ENCODE peak calls at places on chromosome 19, in four cellular contexts. E is AG09319; Z is CD4-positive, alpha-beta memory T cell; K is stimulated activated CD4-positive, alpha-beta T cell treated with anti-CD3 and anti-CD28 coated beads, Interleukin-2, amount 100 ng/mL, for 24 hours. Y is an unnamed sample.

GRCh38 chr19:18761531-18762110 is 29.5 kb downstream of the COMP start:
- DNase-seq in Z (no peak), K (no peak), E (no peak), Y (no peak)

GRCh38 chr19:16588089-16588823 is 16.0 kb upstream of the SLC35E1 start:
- DNase-seq in E (no peak), Z (peak), K (peak), Y (no peak)

GRCh38 chr19:535017-535835 is 3.7 kb downstream of the CDC34 start:
- DNase-seq in E (no peak), Z (no peak), K (no peak), Y (no peak)

GRCh38 chr19:49362048-49362925 is at the start of gene TEAD2:
- DNase-seq in Z (peak), K (peak), E (no peak), Y (no peak)

GRCh38 chr19:18428837-18429674 is 8.9 kb downstream of the ISYNA1 start:
- DNase-seq in Z (peak), E (no peak), K (peak), Y (no peak)

GRCh38 chr19:48968179-48968661 is 3.1 kb downstream of the FTL start:
- DNase-seq in Z (no peak), K (no peak), E (no peak), Y (no peak)

GRCh38 chr19:14775855-14776254 is 2.5 kb downstream of the ADGRE2 start:
- DNase-seq in Z (no peak), E (no peak), K (no peak), Y (no peak)

GRCh38 chr19:56301152-56301551 is 13.5 kb downstream of the ZSCAN5A start:
- DNase-seq in E (no peak), Z (no peak), K (no peak), Y (no peak)

GRCh38 chr19:48059331-48059730 is 15.5 kb upstream of the CABP5 start:
- DNase-seq in Z (no peak), E (no peak), K (peak), Y (no peak)

GRCh38 chr19:42277821-42278809 is 9.1 kb downstream of the CIC start:
- DNase-seq in Z (no peak), E (no peak), K (no peak), Y (no peak)

GRCh38 chr19:34244611-34245299 is 9.6 kb upstream of the GARRE1 start:
- DNase-seq in Z (no peak), E (no peak), K (no peak), Y (no peak)

GRCh38 chr19:11465605-11466004 is 15.2 kb downstream of the ELAVL3 start:
- DNase-seq in K (no peak), E (no peak), Z (no peak), Y (no peak)

GRCh38 chr19:35940078-35940775 is 4.1 kb downstream of the LRFN3 start:
- DNase-seq in K (no peak), Z (no peak), E (no peak), Y (no peak)

GRCh38 chr19:34405892-34406660 is 1.9 kb downstream of the PDCD2L start:
- DNase-seq in K (no peak), Z (no peak), E (no peak), Y (no peak)

GRCh38 chr19:45498411-45499195 is at the start of gene PPM1N:
- DNase-seq in E (no peak), K (peak), Z (peak), Y (no peak)

GRCh38 chr19:46716672-46717033 is 261 bp downstream of the PRKD2 start:
- DNase-seq in E (no peak), Z (no peak), K (no peak), Y (no peak)

GRCh38 chr19:35459414-35460082 is 11.5 kb downstream of the FFAR2 start:
- DNase-seq in Z (no peak), E (no peak), K (no peak), Y (no peak)

Y was measured in smooth muscle cell of the brain vasculature.